ENCODE peak calls at places on chromosomes 5 and 9, in five cellular contexts. K is endothelial cell, I is astrocyte of the spinal cord, T is progenitor cell of endocrine pancreas, M is HCT116. U is an unnamed sample.

GRCh38 chr5:95446009-95446408 is 54.8 kb downstream of the FAM81B start:
- DNase-seq in K (no peak), I (peak; percentile 57), T (no peak), M (peak; percentile 10), U (no peak)

GRCh38 chr5:111697881-111698757 is 58.9 kb downstream of the NREP start:
- DNase-seq in K (peak; percentile 44), I (peak; percentile 45), T (no peak), M (no peak), U (no peak)

GRCh38 chr5:122473138-122473843 is 161.3 kb downstream of the SNCAIP start:
- DNase-seq in K (no peak), I (no peak), T (no peak), M (no peak), U (no peak)

GRCh38 chr9:116616304-116616914 is 70.7 kb upstream of the TRIM32 start:
- DNase-seq in K (no peak), I (no peak), T (no peak), M (no peak), U (no peak)

GRCh38 chr5:137179203-137179602 is 319.9 kb downstream of the SPOCK1 start:
- DNase-seq in K (no peak), I (no peak), T (no peak), M (no peak), U (no peak)

GRCh38 chr9:134346151-134346550 is 19.9 kb downstream of the RXRA start:
- DNase-seq in K (no peak), I (peak; percentile 20), T (no peak), M (no peak), U (no peak)

GRCh38 chr5:53537711-53538110 is 22.7 kb upstream of the NDUFS4 start:
- DNase-seq in K (no peak), I (no peak), T (no peak), M (no peak), U (no peak)

GRCh38 chr9:26508897-26509296 is 383.7 kb downstream of the CAAP1 start:
- DNase-seq in K (no peak), I (no peak), T (no peak), M (no peak), U (no peak)

GRCh38 chr5:68176802-68177479 is 38.6 kb upstream of the PIK3R1 start:
- DNase-seq in K (no peak), I (no peak), T (no peak), M (no peak), U (no peak)

GRCh38 chr5:3538886-3539285 is 56.7 kb upstream of the IRX1 start:
- DNase-seq in K (no peak), I (no peak), T (no peak), M (no peak), U (no peak)

GRCh38 chr5:34552686-34553085 is 103.4 kb upstream of the RAI14 start:
- DNase-seq in K (no peak), I (no peak), T (no peak), M (no peak), U (no peak)

GRCh38 chr9:125521462-125522327 is 185.3 kb downstream of the MAPKAP1 start:
- DNase-seq in K (no peak), I (peak; percentile 96), T (no peak), M (peak; percentile 76), U (no peak)

GRCh38 chr9:135474915-135475314 is 4.7 kb upstream of the PPP1R26 start:
- DNase-seq in K (peak; percentile 67), I (no peak), T (peak; percentile 41), M (peak; percentile 19), U (peak; percentile 69)

GRCh38 chr9:93655621-93656425 is 79.4 kb downstream of the PHF2 start:
- DNase-seq in K (no peak), I (no peak), T (no peak), M (no peak), U (no peak)

GRCh38 chr5:17379188-17379951 is 118.7 kb upstream of the TAF11L2 start:
- DNase-seq in K (no peak), I (peak; percentile 76), T (no peak), M (no peak), U (no peak)

GRCh38 chr9:133236291-133237071 is 27.4 kb upstream of the OBP2B start:
- DNase-seq in K (no peak), I (no peak), T (no peak), M (no peak), U (no peak)

GRCh38 chr5:158777647-158778368 is 321.9 kb downstream of the EBF1 start:
- DNase-seq in K (peak; percentile 9), I (no peak), T (no peak), M (no peak), U (no peak)

GRCh38 chr9:98654247-98654646 is 54.5 kb downstream of the GABBR2 start:
- DNase-seq in K (no peak), I (peak; percentile 33), T (no peak), M (no peak), U (no peak)

GRCh38 chr9:75644649-75645048 is 245.8 kb upstream of the PCSK5 start:
- DNase-seq in K (no peak), I (no peak), T (no peak), M (no peak), U (no peak)

GRCh38 chr5:5386329-5386728 is 36.1 kb upstream of the ICE1 start:
- DNase-seq in K (no peak), I (no peak), T (no peak), M (no peak), U (no peak)

GRCh38 chr5:172078726-172079345 is 72.4 kb upstream of the FBXW11 start:
- DNase-seq in K (no peak), I (no peak), T (no peak), M (no peak), U (no peak)

GRCh38 chr5:17679597-17680187 is 45.4 kb downstream of the TAF11L14 start:
- DNase-seq in K (no peak), I (no peak), T (no peak), M (no peak), U (no peak)

GRCh38 chr9:89993678-89994630 is 389.1 kb downstream of the GADD45G start:
- DNase-seq in K (no peak), I (no peak), T (no peak), M (no peak), U (no peak)

GRCh38 chr5:891117-891836 is 1.3 kb downstream of the BRD9 start:
- DNase-seq in K (no peak), I (no peak), T (no peak), M (peak; percentile 79), U (peak; percentile 27)

GRCh38 chr9:121318631-121319393 is 50.9 kb downstream of the GSN start:
- DNase-seq in K (no peak), I (no peak), T (no peak), M (no peak), U (no peak)

GRCh38 chr5:89878733-89879132 is 530.8 kb downstream of the CETN3 start:
- DNase-seq in K (no peak), I (no peak), T (no peak), M (no peak), U (no peak)

GRCh38 chr5:93715327-93715726 is 26.1 kb downstream of the POU5F2 start:
- DNase-seq in K (no peak), I (no peak), T (no peak), M (no peak), U (no peak)

GRCh38 chr9:25603106-25603505 is 75.1 kb downstream of the TUSC1 start:
- DNase-seq in K (no peak), I (no peak), T (no peak), M (no peak), U (no peak)

DNA sequence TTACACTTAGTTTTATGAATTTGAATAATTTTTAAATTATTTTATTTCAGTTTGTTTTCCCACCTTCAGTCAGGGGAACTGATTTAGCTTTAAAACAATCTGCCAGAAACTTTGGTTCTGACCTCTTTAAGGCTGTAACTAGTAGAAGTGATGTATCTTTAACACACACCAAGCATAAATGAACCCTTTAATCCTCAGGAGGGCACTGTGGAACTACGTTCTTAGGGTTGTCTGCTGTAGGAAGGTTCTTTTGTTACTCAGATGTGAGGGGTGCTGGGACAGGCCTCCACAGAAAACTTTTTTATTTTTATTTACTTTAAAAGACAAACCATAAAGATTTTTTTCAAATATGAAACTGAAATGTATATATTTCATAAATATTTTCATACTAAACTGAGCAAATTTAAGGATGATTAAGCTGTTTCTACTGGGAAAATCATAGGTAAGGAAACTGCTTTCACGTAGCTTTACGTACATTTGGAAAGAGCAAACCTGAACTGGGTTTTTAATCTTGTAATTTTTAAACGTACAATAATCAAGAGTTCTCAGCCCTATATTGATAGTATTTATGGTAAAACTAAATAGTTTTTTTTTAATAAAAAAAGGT is 5.3 kb downstream of the KLF4 start:
- DNase-seq in K (peak; percentile 33), I (peak; percentile 81), T (no peak), M (peak; percentile 64), U (no peak)
- TF ChIP-seq CTCF in K (no peak), I (peak; percentile 49), T (peak; percentile 69), M (peak; percentile 59), U (peak; percentile 54)

GRCh38 chr5:73176250-73176649 is 3.3 kb downstream of the TMEM174 start:
- DNase-seq in K (no peak), I (no peak), T (no peak), M (no peak), U (no peak)

GRCh38 chr5:73171495-73171894 is 1.5 kb upstream of the TMEM174 start:
- DNase-seq in K (no peak), I (no peak), T (no peak), M (no peak), U (no peak)

GRCh38 chr5:73172893-73173292 is at the start of gene TMEM174:
- DNase-seq in K (no peak), I (no peak), T (no peak), M (no peak), U (no peak)

GRCh38 chr5:73174100-73174815 is 1.3 kb downstream of the TMEM174 start:
- DNase-seq in K (no peak), I (no peak), T (no peak), M (no peak), U (no peak)

DNA sequence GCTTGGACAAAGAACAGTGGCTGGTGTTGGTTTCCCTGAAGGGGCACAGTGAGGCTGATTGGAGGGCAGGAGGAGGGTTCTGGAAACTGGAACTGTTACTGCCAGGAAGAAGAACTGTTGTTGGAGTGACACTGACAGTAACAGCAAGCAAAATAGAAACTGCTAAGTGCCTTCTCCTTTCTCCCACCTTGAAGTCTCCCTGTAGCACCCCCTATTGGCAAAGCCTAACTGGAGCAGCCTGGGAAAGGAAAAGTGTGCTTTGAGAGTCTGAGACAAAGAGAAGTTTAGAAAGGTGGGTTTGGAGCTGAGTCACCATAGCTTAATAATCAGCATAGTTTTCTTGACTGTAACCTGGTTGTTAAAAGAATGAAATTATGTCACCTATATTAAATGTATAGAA is 2.5 kb upstream of the TMEM174 start:
- DNase-seq in K (peak; percentile 55), I (no peak), T (no peak), M (peak; percentile 8), U (no peak)
- TF ChIP-seq CTCF in K (peak; percentile 52), I (peak; percentile 54), T (peak; percentile 47), M (peak; percentile 69), U (no peak)

DNA sequence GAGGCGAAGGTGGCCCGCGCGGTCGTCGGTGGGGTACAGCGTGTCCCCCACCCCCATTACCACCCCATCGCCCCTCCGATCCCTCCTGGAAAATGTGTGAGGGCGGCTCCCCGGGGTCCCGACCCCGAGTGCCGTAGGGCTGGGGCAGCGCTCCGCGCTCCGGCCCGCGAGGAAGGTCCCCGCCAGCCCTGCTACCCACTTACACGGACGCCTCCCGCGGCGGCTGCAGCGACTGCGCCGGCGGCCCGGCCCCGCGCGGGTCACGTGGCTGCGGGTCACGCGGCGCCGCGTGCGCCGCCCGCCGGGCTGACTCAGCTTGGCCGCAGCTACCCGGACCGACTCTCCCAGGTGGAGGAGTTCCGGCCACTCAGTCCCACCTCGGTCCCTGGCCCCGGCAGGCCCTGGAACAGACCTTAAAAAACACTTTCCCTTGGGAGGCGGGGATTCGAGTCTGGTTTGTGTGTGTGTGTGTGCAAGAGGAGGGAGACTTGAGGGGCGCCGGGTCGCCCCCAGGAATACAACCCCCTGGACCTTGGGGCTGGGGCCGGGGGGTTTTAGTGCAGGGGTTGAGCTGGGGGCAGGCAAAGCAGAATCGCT is at the start of gene GNPDA1:
- DNase-seq in K (peak; percentile 80), I (peak; percentile 75), T (peak; percentile 66), M (peak; percentile 49), U (peak; percentile 76)
- TF ChIP-seq CTCF in K (no peak), I (no peak), T (peak; percentile 26), M (no peak), U (no peak)

GRCh38 chr5:54785729-54786548 is 199.5 kb downstream of the ESM1 start:
- DNase-seq in K (no peak), I (peak; percentile 32), T (no peak), M (no peak), U (no peak)
- TF ChIP-seq CTCF in K (no peak), I (no peak), T (no peak), M (no peak), U (no peak)